ENCODE peak calls at places on chromosomes 12 and 14, in ten cellular contexts. M is stomach; K is CD8-positive, alpha-beta memory T cell; S is upper lobe of right lung; V is spleen; G is colonic mucosa; D is pancreas; R is IMR-90; C is CD4-positive, CD25-positive, alpha-beta regulatory T cell; Y is MM.1S. H is an unnamed sample. For H3K36me3, the result is how much of the 10 kb centered on the place peaks cover.

GRCh38 chr14:104425763-104426691 is 153.5 kb upstream of the C14orf180 start:
- DNase-seq in M (no peak), K (no peak), S (peak), V (no peak), G (no peak), D (no peak), R (no peak), C (no peak), Y (no peak), H (no peak)

GRCh38 chr14:31363331-31364073 is 56.8 kb downstream of the HEATR5A start:
- DNase-seq in M (no peak), K (no peak), S (no peak), V (no peak), G (no peak), D (no peak), R (no peak), C (no peak), Y (no peak), H (no peak)

GRCh38 chr12:132719141-132719953 is 8.7 kb downstream of the PGAM5 start:
- DNase-seq in M (no peak), K (no peak), S (no peak), V (no peak), G (no peak), D (no peak), R (no peak), C (no peak), Y (no peak), H (no peak)

GRCh38 chr12:118544569-118544968 is 168.2 kb downstream of the SUDS3 start:
- DNase-seq in M (no peak), K (no peak), S (no peak), V (no peak), G (no peak), D (no peak), R (peak), C (no peak), Y (no peak), H (no peak)

GRCh38 chr12:5770727-5771126 is 174.3 kb downstream of the ANO2 start:
- DNase-seq in M (no peak), K (no peak), S (no peak), V (no peak), G (no peak), D (no peak), R (no peak), C (no peak), Y (no peak), H (no peak)

GRCh38 chr14:69873877-69874780 is 5.1 kb upstream of the SMOC1 start:
- DNase-seq in M (no peak), K (no peak), S (no peak), V (no peak), G (no peak), D (no peak), R (peak), C (no peak), Y (no peak), H (no peak)

GRCh38 chr12:2691340-2692111 is 103.2 kb upstream of the FKBP4 start:
- DNase-seq in M (no peak), K (peak), S (no peak), V (peak), G (peak), D (peak), R (no peak), C (no peak), Y (peak), H (peak)

GRCh38 chr14:76792422-76792821 is 20.3 kb downstream of the ANGEL1 start:
- DNase-seq in M (no peak), K (no peak), S (no peak), V (no peak), G (no peak), D (no peak), R (no peak), C (no peak), Y (no peak), H (no peak)

GRCh38 chr12:38289396-38289795 is 27.2 kb upstream of the ALG10B start:
- DNase-seq in M (no peak), K (no peak), S (no peak), V (no peak), G (no peak), D (no peak), R (no peak), C (no peak), Y (no peak), H (no peak)

GRCh38 chr14:84390010-84390409 is 1139.9 kb upstream of the FLRT2 start:
- DNase-seq in M (no peak), K (no peak), S (no peak), V (no peak), G (no peak), D (no peak), R (peak), C (no peak), Y (no peak), H (no peak)

GRCh38 chr12:32444895-32445294 is 45.5 kb downstream of the FGD4 start:
- DNase-seq in M (no peak), K (no peak), S (no peak), V (no peak), G (peak), D (no peak), R (peak), C (no peak), Y (no peak), H (peak)

GRCh38 chr12:102543494-102543893 is 63.1 kb upstream of the IGF1 start:
- DNase-seq in M (no peak), K (no peak), S (no peak), V (no peak), G (no peak), D (no peak), R (peak), C (no peak), Y (no peak), H (no peak)

GRCh38 chr12:122951406-122951805 is 14.9 kb downstream of the ABCB9 start:
- DNase-seq in M (peak), K (no peak), S (no peak), V (no peak), G (peak), D (no peak), R (peak), C (no peak), Y (no peak), H (no peak)

GRCh38 chr12:29545102-29545467 is 47.6 kb upstream of the OVCH1 start:
- DNase-seq in M (no peak), K (no peak), S (no peak), V (no peak), G (no peak), D (no peak), R (no peak), C (no peak), Y (peak), H (no peak)

GRCh38 chr12:104482748-104483147 is 26.0 kb downstream of the CHST11 start:
- DNase-seq in M (no peak), K (no peak), S (no peak), V (no peak), G (no peak), D (no peak), R (no peak), C (no peak), Y (peak), H (no peak)

GRCh38 chr14:59339526-59339925 is 125.7 kb downstream of the GPR135 start:
- DNase-seq in M (no peak), K (no peak), S (no peak), V (no peak), G (no peak), D (no peak), R (no peak), C (no peak), Y (no peak), H (no peak)

GRCh38 chr14:81310606-81311005 is 89.5 kb downstream of the STON2 start:
- DNase-seq in M (no peak), K (no peak), S (no peak), V (no peak), G (no peak), D (no peak), R (no peak), C (no peak), Y (no peak), H (no peak)

GRCh38 chr12:47303207-47303606 is 223.4 kb upstream of the AMIGO2 start:
- DNase-seq in M (no peak), K (no peak), S (no peak), V (no peak), G (no peak), D (no peak), R (peak), C (no peak), Y (no peak), H (no peak)

GRCh38 chr12:67919406-67919805 is 69.8 kb upstream of the IFNG-AS1 start:
- DNase-seq in M (no peak), K (no peak), S (no peak), V (no peak), G (no peak), D (no peak), R (no peak), C (no peak), Y (no peak), H (no peak)

GRCh38 chr12:15603461-15604085 is 185.6 kb downstream of the EPS8 start:
- DNase-seq in M (no peak), K (no peak), S (no peak), V (no peak), G (no peak), D (no peak), R (peak), C (no peak), Y (no peak), H (no peak)

GRCh38 chr14:36028218-36028617 is 148.3 kb downstream of the PTCSC3 start:
- DNase-seq in M (no peak), K (no peak), S (no peak), V (no peak), G (no peak), D (no peak), R (no peak), C (no peak), Y (no peak), H (peak)

GRCh38 chr12:31323466-31324115 is 2.4 kb downstream of the SINHCAF start:
- DNase-seq in M (peak), K (no peak), S (peak), V (peak), G (peak), D (no peak), R (no peak), C (peak), Y (peak), H (peak)

GRCh38 chr14:49189381-49189780 is 396.8 kb downstream of the RPS29 start:
- DNase-seq in M (no peak), K (no peak), S (no peak), V (no peak), G (no peak), D (no peak), R (no peak), C (no peak), Y (no peak), H (peak)

GRCh38 chr14:32620303-32620702 is 291.2 kb downstream of the AKAP6 start:
- DNase-seq in M (no peak), K (no peak), S (no peak), V (no peak), G (no peak), D (no peak), R (peak), C (no peak), Y (no peak), H (no peak)

GRCh38 chr12:2194571-2194970 is 141.8 kb downstream of the CACNA1C start:
- DNase-seq in M (no peak), K (no peak), S (no peak), V (no peak), G (no peak), D (no peak), R (no peak), C (no peak), Y (no peak), H (no peak)

GRCh38 chr14:80117876-80118275 is 93.4 kb downstream of the DIO2 start:
- DNase-seq in M (no peak), K (no peak), S (no peak), V (no peak), G (no peak), D (no peak), R (no peak), C (no peak), Y (no peak), H (no peak)

GRCh38 chr12:8156845-8157244 is at the start of gene ZNF705A:
- DNase-seq in M (no peak), K (no peak), S (no peak), V (no peak), G (no peak), D (no peak), R (peak), C (no peak), Y (no peak), H (peak)

GRCh38 chr12:109693653-109694224 is 19.9 kb upstream of the FAM222A start:
- DNase-seq in M (no peak), K (no peak), S (no peak), V (no peak), G (no peak), D (no peak), R (no peak), C (no peak), Y (no peak), H (no peak)

GRCh38 chr12:54272214-54272613 is 7.7 kb downstream of the CBX5 start:
- DNase-seq in M (no peak), K (no peak), S (no peak), V (no peak), G (no peak), D (no peak), R (no peak), C (no peak), Y (no peak), H (no peak)
- H3K36me3 ChIP-seq in M (under half), K (under half), S (under half), V (under half), G (under half), D (under half), R (under half), C (under half), Y (under half), H (under half)

GRCh38 chr12:108526482-108527234 is 11.6 kb downstream of the FICD start:
- DNase-seq in M (no peak), K (no peak), S (no peak), V (no peak), G (no peak), D (no peak), R (peak), C (no peak), Y (peak), H (no peak)

GRCh38 chr12:108523365-108523764 is 8.3 kb downstream of the FICD start:
- DNase-seq in M (no peak), K (no peak), S (no peak), V (no peak), G (no peak), D (no peak), R (no peak), C (no peak), Y (no peak), H (no peak)

GRCh38 chr12:108530141-108530540 is 15.1 kb downstream of the FICD start:
- DNase-seq in M (no peak), K (no peak), S (no peak), V (no peak), G (no peak), D (no peak), R (no peak), C (no peak), Y (no peak), H (no peak)

DNA sequence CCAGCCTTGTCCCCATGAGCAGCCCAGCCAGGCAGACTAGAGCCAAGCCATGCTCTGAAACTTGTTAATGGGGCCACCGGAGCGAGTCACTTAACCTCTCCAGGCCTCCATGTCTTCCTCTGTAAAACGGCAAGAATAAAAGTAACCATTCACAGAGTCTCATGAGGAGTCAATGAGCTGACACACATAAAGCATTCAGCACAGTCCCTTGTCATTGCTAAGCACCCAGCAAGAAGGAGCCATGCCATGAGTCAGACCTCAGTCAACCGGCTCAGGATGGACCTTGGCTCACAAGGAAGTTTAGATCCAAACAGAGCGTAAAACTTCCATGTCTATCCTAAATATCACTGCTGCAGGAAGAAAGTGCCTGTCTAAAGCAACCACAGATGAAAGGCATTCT is 10.6 kb downstream of the FICD start:
- DNase-seq in M (no peak), K (no peak), S (no peak), V (no peak), G (no peak), D (no peak), R (peak), C (no peak), Y (no peak), H (no peak)
- H3K36me3 ChIP-seq in M (half or more), K (half or more), S (half or more), V (half or more), G (under half), D (under half), R (half or more), C (half or more), Y (under half), H (half or more)

GRCh38 chr12:120194226-120194533 is 335 bp downstream of the GCN1 start:
- DNase-seq in M (no peak), K (no peak), S (no peak), V (no peak), G (no peak), D (no peak), R (no peak), C (no peak), Y (no peak), H (no peak)
- H3K36me3 ChIP-seq in M (half or more), K (under half), S (under half), V (half or more), G (under half), D (under half), R (under half), C (half or more), Y (under half), H (half or more)

DNA sequence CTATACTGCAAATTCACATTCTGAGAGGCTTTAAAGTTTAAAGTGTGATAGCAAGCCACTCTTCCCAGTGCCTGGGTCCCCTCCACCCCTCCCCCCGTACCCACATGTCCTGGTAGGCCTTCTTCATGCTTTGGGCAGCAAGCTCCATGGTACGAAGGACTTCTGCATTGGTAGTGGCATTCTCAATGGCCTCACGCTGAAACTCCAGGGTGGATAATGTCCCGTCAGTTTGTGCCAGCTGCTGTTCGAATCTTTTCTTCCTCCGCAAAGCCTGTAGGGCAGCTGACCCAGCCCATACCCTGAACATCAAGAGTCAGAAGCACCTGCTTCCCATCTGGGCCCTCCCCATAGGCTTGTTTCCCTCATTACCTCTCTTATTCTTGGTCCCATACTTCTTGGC is 2.0 kb downstream of the CHMP4A start:
- DNase-seq in M (no peak), K (no peak), S (no peak), V (no peak), G (no peak), D (no peak), R (no peak), C (no peak), Y (no peak), H (no peak)
- H3K36me3 ChIP-seq in M (half or more), K (under half), S (under half), V (half or more), G (under half), D (under half), R (under half), C (under half), Y (under half), H (under half)